ENCODE peak calls at places on chromosomes 16 and 17, in nine cellular contexts. C, W, H, V, S, X, K, I and G are unnamed samples.

GRCh38 chr17:40311575-40311974 is 2.6 kb downstream of the RARA start:
- DNase-seq in S (no peak), C (no peak), I (peak), K (no peak), V (no peak), H (no peak), W (no peak), X (peak), G (no peak)

GRCh38 chr17:82373731-82374625 is 2.4 kb downstream of the UTS2R start:
- DNase-seq in I (no peak), H (no peak), S (no peak), K (no peak), V (no peak), C (no peak), X (no peak), W (no peak), G (no peak)

GRCh38 chr16:68194263-68194662 is 41.7 kb downstream of the ESRP2 start:
- DNase-seq in C (no peak), K (no peak), I (no peak), S (no peak), W (no peak), X (no peak), H (no peak), V (no peak), G (no peak)

GRCh38 chr17:76515291-76515949 is 14.2 kb upstream of the RHBDF2 start:
- DNase-seq in W (peak), C (peak), S (peak), V (peak), H (no peak), K (no peak), X (no peak), I (peak), G (peak)

GRCh38 chr17:56639517-56639916 is 46.0 kb downstream of the NOG start:
- DNase-seq in S (no peak), W (no peak), I (no peak), C (no peak), X (no peak), V (no peak), K (no peak), H (no peak), G (no peak)

GRCh38 chr16:73071131-73071940 is 23.4 kb upstream of the ZFHX3 start:
- DNase-seq in K (no peak), C (peak), S (peak), I (peak), H (no peak), X (no peak), W (peak), V (no peak), G (no peak)

GRCh38 chr17:75832164-75832651 is 12.0 kb downstream of the UNC13D start:
- DNase-seq in C (peak), S (peak), K (no peak), I (peak), X (no peak), V (no peak), W (no peak), H (no peak), G (no peak)

GRCh38 chr17:56629450-56630187 is 36.1 kb downstream of the NOG start:
- DNase-seq in W (no peak), X (no peak), V (no peak), H (no peak), K (no peak), S (no peak), I (no peak), C (peak), G (no peak)

GRCh38 chr16:7313170-7313569 is 19.5 kb upstream of the RBFOX1 start:
- DNase-seq in S (no peak), X (no peak), I (no peak), V (no peak), K (no peak), W (no peak), C (no peak), H (no peak), G (no peak)